ENCODE peak calls at places on chromosomes 2 and 18, in six cellular contexts. L is activated CD8-positive, alpha-beta T cell treated with anti-CD3 and anti-CD28 coated beads, Interleukin-2, amount 10 ng/mL, durations not matched to agents 7 days and 5 days; G is mesenchymal stem cell; N is cerebellum; U is heart right ventricle; T is glomerular endothelial cell. D is an unnamed sample.

GRCh38 chr2:231717281-231718180 is 9.2 kb downstream of the PTMA start:
- DNase-seq in G (peak), T (no peak), N (no peak), U (no peak), L (no peak), D (no peak)

GRCh38 chr18:70228546-70228945 is 23.1 kb upstream of the RTTN start:
- DNase-seq in U (no peak), N (no peak), L (no peak), G (no peak), T (no peak), D (no peak)

GRCh38 chr2:102780467-102780866 is 18.6 kb downstream of the TMEM182 start:
- DNase-seq in U (no peak), L (peak), N (no peak), T (no peak), G (no peak), D (no peak)

GRCh38 chr2:129764376-129765325 is 214.8 kb upstream of the RAB6C start:
- DNase-seq in N (no peak), U (no peak), T (no peak), L (no peak), G (no peak), D (no peak)

GRCh38 chr2:113894156-113894743 is 4.4 kb downstream of the ACTR3 start:
- DNase-seq in L (no peak), N (no peak), U (no peak), G (peak), T (no peak), D (no peak)

GRCh38 chr2:130754811-130755210 is 529 bp upstream of the AMER3 start:
- DNase-seq in G (no peak), U (no peak), N (peak), T (no peak), L (no peak), D (no peak)

GRCh38 chr2:229160180-229160579 is 110.9 kb downstream of the PID1 start:
- DNase-seq in T (no peak), N (no peak), L (no peak), G (no peak), U (no peak), D (no peak)

GRCh38 chr2:159542101-159542500 is 74.2 kb downstream of the BAZ2B start:
- DNase-seq in U (no peak), G (no peak), T (no peak), L (no peak), N (no peak), D (no peak)

GRCh38 chr2:120874876-120875275 is 139.2 kb downstream of the GLI2 start:
- DNase-seq in U (no peak), L (no peak), G (no peak), T (no peak), N (no peak), D (no peak)

GRCh38 chr2:79876430-79876829 is 363.6 kb downstream of the CTNNA2 start:
- DNase-seq in G (peak), N (peak), U (no peak), L (no peak), T (no peak), D (no peak)

GRCh38 chr2:158412206-158412605 is 44.3 kb downstream of the CCDC148 start:
- DNase-seq in L (no peak), N (no peak), U (no peak), G (no peak), T (no peak), D (no peak)

GRCh38 chr2:714005-714741 is 37.0 kb upstream of the TMEM18 start:
- DNase-seq in N (peak), U (peak), T (no peak), L (peak), G (peak), D (no peak)

GRCh38 chr2:212777020-212777491 is 238.5 kb upstream of the ERBB4 start:
- DNase-seq in G (peak), N (peak), L (peak), T (no peak), U (no peak), D (no peak)

GRCh38 chr18:55249572-55249971 is 290.3 kb upstream of the CCDC68 start:
- DNase-seq in N (no peak), G (no peak), U (no peak), T (no peak), L (no peak), D (no peak)

GRCh38 chr2:98935111-98935770 is 784 bp downstream of the CRACDL start:
- DNase-seq in L (no peak), T (no peak), N (no peak), U (no peak), G (no peak), D (no peak)

GRCh38 chr2:82636411-82637020 is 1822.6 kb downstream of the SUCLG1 start:
- DNase-seq in G (peak), L (no peak), U (no peak), N (no peak), T (no peak), D (no peak)

GRCh38 chr2:113103958-113104627 is 23.3 kb upstream of the IL1RN start:
- DNase-seq in G (no peak), U (no peak), T (no peak), N (no peak), L (no peak), D (no peak)

GRCh38 chr2:101106453-101107181 is 44.6 kb downstream of the TBC1D8 start:
- DNase-seq in T (no peak), G (peak), L (no peak), U (no peak), N (no peak), D (no peak)

GRCh38 chr2:24818721-24819167 is 25.5 kb downstream of the CENPO start:
- DNase-seq in L (peak), N (no peak), U (no peak), G (no peak), T (no peak), D (no peak)

GRCh38 chr18:22827216-22827615 is 105.9 kb upstream of the RBBP8 start:
- DNase-seq in N (no peak), L (no peak), T (no peak), U (no peak), G (peak), D (no peak)

GRCh38 chr2:231930601-231931281 is 4.5 kb upstream of the NPPC start:
- DNase-seq in U (peak), L (no peak), N (no peak), T (no peak), G (no peak), D (peak)

GRCh38 chr2:156331572-156332451 is 709 bp downstream of the NR4A2 start:
- DNase-seq in G (peak), T (no peak), N (peak), L (no peak), U (peak), D (peak)

GRCh38 chr18:76405761-76406356 is 89.2 kb downstream of the ZNF516 start:
- DNase-seq in L (peak), T (peak), U (no peak), N (no peak), G (peak), D (peak)

GRCh38 chr18:39838831-39839230 is 2116.2 kb upstream of the PIK3C3 start:
- DNase-seq in L (no peak), G (no peak), U (no peak), T (no peak), N (no peak), D (no peak)

GRCh38 chr18:62499263-62499650 is 23.6 kb upstream of the ZCCHC2 start:
- DNase-seq in T (no peak), N (no peak), G (no peak), L (no peak), U (no peak), D (no peak)

GRCh38 chr2:32768387-32769174 is 140.7 kb downstream of the TTC27 start:
- DNase-seq in U (no peak), G (no peak), L (no peak), T (no peak), N (no peak), D (no peak)

D was measured in left ventricle myocardium inferior.